ENCODE peak calls at places on chromosomes 2 and 18, in seven cellular contexts. M is K562, V is GM12878, Y is HCT116, N is SK-N-SH, E is H1, C is HepG2. L is an unnamed sample.

GRCh38 chr18:61992285-61992684 is 99.5 kb upstream of the RNF152 start:
- DNase-seq in N (no peak), V (no peak), M (no peak), C (peak), Y (peak), E (no peak), L (no peak)

GRCh38 chr2:163471947-163472346 is 263.9 kb downstream of the FIGN start:
- DNase-seq in Y (no peak), E (no peak), C (peak), N (no peak), V (no peak), M (no peak), L (no peak)

GRCh38 chr2:2021995-2022394 is 277.7 kb upstream of the PXDN start:
- DNase-seq in V (no peak), E (no peak), M (no peak), N (no peak), C (no peak), Y (no peak), L (no peak)

GRCh38 chr2:218780851-218781690 is 876 bp upstream of the CYP27A1 start:
- DNase-seq in M (no peak), N (no peak), C (peak), E (no peak), V (no peak), Y (no peak), L (no peak)

GRCh38 chr2:11701831-11702301 is 31.9 kb upstream of the NTSR2 start:
- DNase-seq in C (no peak), V (peak), M (no peak), E (no peak), Y (no peak), N (no peak), L (no peak)

GRCh38 chr2:200239216-200239615 is 67.3 kb upstream of the SPATS2L start:
- DNase-seq in C (no peak), E (no peak), V (no peak), Y (no peak), N (peak), M (no peak), L (no peak)

GRCh38 chr2:111617299-111617803 is 266.6 kb downstream of the ANAPC1 start:
- DNase-seq in N (no peak), C (peak), M (no peak), E (no peak), V (no peak), Y (peak), L (no peak)

GRCh38 chr2:237500681-237501424 is 13.8 kb downstream of the MLPH start:
- DNase-seq in C (no peak), M (no peak), V (no peak), N (peak), E (no peak), Y (peak), L (peak)

GRCh38 chr2:232496508-232497373 is 9.1 kb upstream of the ECEL1 start:
- DNase-seq in M (no peak), C (no peak), E (no peak), Y (no peak), N (peak), V (no peak), L (peak)

GRCh38 chr18:74534150-74534969 is at the start of gene CNDP1:
- DNase-seq in E (no peak), C (no peak), Y (no peak), V (no peak), N (no peak), M (no peak), L (no peak)

GRCh38 chr2:215428060-215428910 is 7.6 kb downstream of the FN1 start:
- DNase-seq in N (no peak), V (no peak), Y (no peak), M (no peak), C (no peak), E (no peak), L (no peak)

GRCh38 chr2:120431386-120432292 is 85.7 kb downstream of the INHBB start:
- DNase-seq in M (no peak), E (peak), Y (no peak), V (no peak), C (no peak), N (no peak), L (no peak)

GRCh38 chr2:160747771-160748170 is 254.2 kb upstream of the RBMS1 start:
- DNase-seq in M (no peak), E (no peak), C (no peak), Y (no peak), V (no peak), N (no peak), L (no peak)

GRCh38 chr18:2199060-2199459 is 372.2 kb downstream of the METTL4 start:
- DNase-seq in Y (no peak), M (no peak), N (no peak), C (no peak), E (no peak), V (no peak), L (no peak)

GRCh38 chr18:25516747-25517498 is 165.0 kb upstream of the ZNF521 start:
- DNase-seq in C (no peak), N (no peak), E (no peak), V (no peak), Y (no peak), M (no peak), L (no peak)
- TF ChIP-seq JUND in C (no peak), N (no peak), E (no peak), V (no peak), Y (no peak), M (no peak), L (no peak)

GRCh38 chr2:113225505-113226259 is 51.9 kb downstream of the PSD4 start:
- DNase-seq in Y (no peak), V (no peak), C (no peak), N (peak), M (no peak), E (no peak), L (no peak)
- TF ChIP-seq JUND in Y (no peak), V (no peak), C (no peak), N (no peak), M (no peak), E (no peak), L (no peak)

GRCh38 chr2:127208313-127208712 is 11.8 kb downstream of the CYP27C1 start:
- DNase-seq in E (peak), V (no peak), C (no peak), N (no peak), Y (no peak), M (no peak), L (no peak)
- TF ChIP-seq JUND in E (no peak), V (no peak), C (no peak), N (no peak), Y (no peak), M (no peak), L (no peak)

DNA sequence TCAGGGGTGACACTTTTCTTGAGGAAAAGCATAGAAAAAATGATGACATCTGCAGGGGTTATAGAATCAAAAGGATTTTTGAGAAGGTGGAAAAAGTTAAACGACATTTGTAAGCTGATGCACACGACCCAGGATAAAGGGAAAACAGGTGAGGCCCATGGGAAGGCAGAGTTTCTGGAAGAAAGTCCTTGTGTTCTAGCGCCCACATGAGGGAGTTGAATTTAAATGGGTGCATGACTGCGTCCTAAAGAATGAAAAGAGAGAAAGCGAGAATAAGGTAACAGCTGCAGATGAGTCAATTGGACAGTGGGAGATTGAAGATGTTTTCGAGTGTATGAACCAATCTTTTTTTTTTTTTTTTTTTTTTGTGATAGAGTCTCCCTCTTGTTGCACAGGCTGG is 158.1 kb downstream of the GALR1 start:
- DNase-seq in Y (no peak), C (peak), E (no peak), N (no peak), M (no peak), V (no peak), L (no peak)
- TF ChIP-seq JUND in Y (no peak), C (no peak), E (no peak), N (no peak), M (no peak), V (no peak), L (no peak)

GRCh38 chr2:223578846-223579245 is 23.3 kb downstream of the SCG2 start:
- DNase-seq in N (no peak), C (no peak), Y (no peak), E (no peak), M (no peak), V (no peak), L (no peak)

GRCh38 chr2:223580951-223581350 is 21.2 kb downstream of the SCG2 start:
- DNase-seq in C (no peak), Y (no peak), N (peak), V (no peak), M (no peak), E (no peak), L (no peak)

GRCh38 chr2:223582001-223582400 is 20.2 kb downstream of the SCG2 start:
- DNase-seq in Y (no peak), E (no peak), N (no peak), V (no peak), M (no peak), C (no peak), L (no peak)

DNA sequence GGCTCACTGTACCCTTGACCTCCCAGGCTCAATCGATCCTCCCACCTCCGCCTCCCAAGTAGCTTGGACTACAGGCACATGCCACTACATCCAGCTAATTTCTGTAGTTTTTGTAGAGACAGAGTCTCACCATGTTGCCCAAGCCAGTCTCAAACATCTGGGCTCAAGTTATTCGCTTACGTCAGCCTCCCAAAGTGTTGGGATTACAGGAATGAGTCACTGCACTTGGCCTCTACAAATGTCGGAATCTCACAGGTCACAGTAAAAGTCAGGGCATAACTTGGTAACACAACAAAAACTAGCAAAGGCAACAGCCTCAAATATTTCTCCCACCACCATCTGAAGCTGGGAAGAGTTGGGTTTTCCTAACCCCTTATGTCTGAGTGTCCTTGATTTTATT is 25.3 kb downstream of the SCG2 start:
- DNase-seq in C (no peak), N (no peak), V (no peak), E (no peak), Y (peak), M (no peak), L (no peak)
- TF ChIP-seq JUND in C (no peak), N (peak), V (no peak), E (no peak), Y (peak), M (no peak), L (no peak)

GRCh38 chr18:9428862-9429661 is 46.3 kb upstream of the RALBP1 start:
- DNase-seq in Y (no peak), E (no peak), N (no peak), M (no peak), C (no peak), V (no peak), L (no peak)
- TF ChIP-seq JUND in Y (no peak), E (no peak), N (no peak), M (no peak), C (no peak), V (no peak), L (no peak)

GRCh38 chr2:176652300-176653182 is 383.3 kb downstream of the MTX2 start:
- DNase-seq in C (peak), E (no peak), N (peak), Y (peak), M (peak), V (no peak), L (peak)
- TF ChIP-seq JUND in C (no peak), E (no peak), N (no peak), Y (no peak), M (no peak), V (no peak), L (no peak)

DNA sequence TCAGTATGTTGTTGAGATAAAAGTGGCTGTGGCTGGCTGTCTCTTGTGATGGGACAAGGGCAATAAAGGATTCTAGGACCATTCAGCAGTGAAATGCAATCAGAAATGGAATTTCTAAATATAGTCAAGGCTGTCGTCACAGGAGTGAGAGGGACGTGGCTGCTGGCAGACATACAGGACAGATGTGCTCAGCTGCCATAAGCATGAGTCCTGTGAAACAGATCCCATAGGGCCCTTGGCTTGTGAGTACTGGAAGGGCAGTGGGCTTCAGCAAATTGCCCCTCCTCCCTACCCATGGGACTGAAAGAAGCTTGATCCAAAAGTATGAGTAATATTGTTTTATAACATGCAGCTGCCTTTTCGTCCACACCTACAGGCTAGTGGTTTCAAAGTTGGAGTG is 4.2 kb upstream of the CNNM3 start:
- DNase-seq in C (no peak), N (no peak), M (no peak), Y (no peak), E (no peak), V (no peak), L (no peak)
- TF ChIP-seq JUND in C (no peak), N (no peak), M (no peak), Y (no peak), E (no peak), V (no peak), L (no peak)